ENCODE peak calls at places on chromosome 20, in five cellular contexts. B, H, R, A and C are unnamed samples.

GRCh38 chr20:15267935-15268334 is 930.5 kb upstream of the FLRT3 start:
- DNase-seq in R (no peak), H (no peak), B (no peak), A (no peak), C (no peak)

GRCh38 chr20:41499961-41500725 is 118.0 kb downstream of the CHD6 start:
- DNase-seq in B (no peak), R (no peak), H (no peak), A (no peak), C (no peak)

GRCh38 chr20:7136886-7137285 is 369.4 kb downstream of the BMP2 start:
- DNase-seq in H (no peak), B (no peak), R (no peak), A (no peak), C (no peak)

GRCh38 chr20:18020931-18021330 is 36.8 kb downstream of the OVOL2 start:
- DNase-seq in A (no peak), R (no peak), B (no peak), H (no peak), C (no peak)

GRCh38 chr20:1420066-1420465 is 27.2 kb upstream of the FKBP1A start:
- DNase-seq in H (no peak), B (no peak), R (no peak), A (no peak), C (no peak)

GRCh38 chr20:45545754-45546453 is 1.3 kb downstream of the EPPIN start:
- DNase-seq in B (no peak), A (peak), R (peak), H (no peak), C (no peak)

GRCh38 chr20:33909331-33909921 is 84.3 kb upstream of the RALY start:
- DNase-seq in R (no peak), H (no peak), A (no peak), B (peak), C (no peak)

GRCh38 chr20:53927990-53928389 is 142.4 kb downstream of the BCAS1 start:
- DNase-seq in B (no peak), A (no peak), H (no peak), R (no peak), C (no peak)

GRCh38 chr20:32520927-32521203 is 64.3 kb downstream of the NOL4L start:
- DNase-seq in H (no peak), R (no peak), B (no peak), A (no peak), C (no peak)

GRCh38 chr20:53303361-53303760 is 290.3 kb downstream of the ZNF217 start:
- DNase-seq in R (no peak), A (no peak), H (no peak), B (no peak), C (no peak)

GRCh38 chr20:2430538-2430937 is 40.1 kb downstream of the SNRPB start:
- DNase-seq in R (no peak), B (no peak), A (no peak), H (no peak), C (no peak)

GRCh38 chr20:52103911-52104545 is 87.6 kb downstream of the ZFP64 start:
- DNase-seq in H (no peak), A (no peak), R (no peak), B (no peak), C (peak)

GRCh38 chr20:4828830-4829493 is 107.3 kb downstream of the PRND start:
- DNase-seq in B (no peak), R (no peak), H (no peak), A (no peak), C (no peak)

GRCh38 chr20:59940129-59940955 is at the start of the genes FAM217B and PPP1R3D:
- DNase-seq in A (peak), R (peak), H (peak), B (peak), C (peak)

GRCh38 chr20:34017610-34018009 is 23.9 kb downstream of the RALY start:
- DNase-seq in R (no peak), B (no peak), H (no peak), A (no peak), C (no peak)

GRCh38 chr20:40339661-40340449 is 349.2 kb downstream of the MAFB start:
- DNase-seq in A (no peak), B (no peak), R (no peak), H (no peak), C (no peak)

DNA sequence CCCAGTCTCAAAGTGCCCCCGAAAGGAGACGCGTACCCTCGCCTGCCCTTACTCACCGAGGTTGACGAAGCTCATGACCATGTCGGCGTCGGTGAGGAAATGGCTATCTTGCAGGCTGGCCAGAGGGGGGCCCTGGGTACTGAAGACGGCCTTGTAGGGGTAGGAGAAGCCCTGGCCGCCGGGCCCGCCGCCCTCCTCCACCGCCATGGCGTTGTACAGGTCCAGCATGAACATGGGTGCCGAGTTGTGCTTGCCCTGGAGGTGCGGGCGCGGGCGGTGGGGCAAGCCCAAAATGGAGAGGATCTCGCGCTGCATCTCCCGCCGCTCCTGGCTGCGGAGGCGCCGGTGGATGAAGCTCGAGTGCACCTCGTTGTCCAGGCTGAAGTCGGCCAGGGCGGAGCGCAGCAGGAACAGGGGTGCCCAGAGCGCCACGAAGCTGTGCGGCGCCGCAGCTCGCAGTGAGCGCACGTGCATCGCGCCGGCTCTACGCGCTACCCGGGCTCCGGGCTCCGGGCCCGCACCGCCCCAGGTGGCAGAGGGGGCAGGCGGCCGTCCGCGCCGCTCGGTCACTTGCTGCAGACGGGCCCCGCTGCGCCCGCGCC is 691 bp downstream of the BMP7 start:
- DNase-seq in R (peak), H (no peak), B (no peak), A (no peak), C (no peak)
- H3K4me3 ChIP-seq in R (peak), H (no peak), B (peak), A (peak), C (no peak)

GRCh38 chr20:47770931-47771330 is 14.3 kb downstream of the SULF2 start:
- DNase-seq in A (no peak), H (no peak), B (no peak), R (no peak), C (no peak)

GRCh38 chr20:47774081-47774777 is 11.1 kb downstream of the SULF2 start:
- DNase-seq in B (peak), H (no peak), A (no peak), R (no peak), C (no peak)

GRCh38 chr20:47775039-47775438 is 10.2 kb downstream of the SULF2 start:
- DNase-seq in A (no peak), R (no peak), B (no peak), H (no peak), C (no peak)

GRCh38 chr20:47776639-47777038 is 8.6 kb downstream of the SULF2 start:
- DNase-seq in H (no peak), R (no peak), B (no peak), A (no peak), C (no peak)

GRCh38 chr20:47773381-47773786 is 11.9 kb downstream of the SULF2 start:
- DNase-seq in R (no peak), B (peak), A (no peak), H (no peak), C (no peak)
- H3K27ac ChIP-seq in R (no peak), B (peak), A (peak), H (no peak), C (no peak)

DNA sequence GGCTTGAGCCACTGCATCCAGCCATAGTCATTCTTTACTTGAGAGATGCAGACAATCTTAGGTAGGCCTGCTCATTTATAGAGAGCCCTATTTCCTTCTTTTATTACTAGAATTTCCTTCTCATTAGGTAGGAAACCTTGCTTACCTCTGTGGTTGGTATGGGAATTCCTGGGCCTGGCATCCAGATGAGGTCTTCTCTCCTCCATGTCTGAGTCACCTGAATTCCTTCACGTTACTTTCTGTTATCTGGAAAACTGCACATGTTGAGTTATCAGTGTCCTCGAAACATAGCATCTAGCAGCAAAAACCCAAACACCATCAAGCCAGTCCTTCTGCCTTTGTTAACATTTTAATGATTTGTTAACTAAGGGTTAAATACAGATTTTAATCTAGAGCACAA is 2.2 kb downstream of the ZNFX1 start:
- DNase-seq in A (no peak), R (no peak), B (no peak), H (no peak), C (no peak)
- H3K4me3 ChIP-seq in A (no peak), R (peak), B (peak), H (peak), C (no peak)

DNA sequence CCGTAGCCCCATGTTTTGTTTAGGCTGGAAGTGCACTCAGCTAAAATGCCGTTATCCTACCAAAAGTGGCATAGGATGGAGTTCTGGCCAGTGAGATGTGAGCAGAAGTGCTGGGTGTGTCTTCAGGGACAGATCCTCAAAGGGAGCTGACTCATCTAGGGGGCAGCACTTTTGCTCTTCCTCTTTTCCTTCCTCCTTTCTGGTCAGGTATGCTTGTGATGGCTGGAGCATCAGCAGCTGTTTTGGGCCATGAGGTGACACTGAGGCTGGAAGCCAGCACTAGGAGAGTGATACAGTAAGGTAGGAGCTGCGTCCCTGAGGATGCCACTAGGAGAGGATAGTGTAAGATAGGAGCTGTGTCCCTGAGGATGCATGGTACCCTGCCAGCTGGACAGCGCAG is 4.6 kb upstream of the OSBPL2 start:
- DNase-seq in A (no peak), B (no peak), R (no peak), H (no peak), C (no peak)
- H3K27ac ChIP-seq in A (no peak), B (no peak), R (no peak), H (no peak), C (no peak)

GRCh38 chr20:19935842-19936241 is 81.3 kb upstream of the NAA20 start:
- DNase-seq in A (no peak), R (no peak), H (no peak), B (peak), C (no peak)

GRCh38 chr20:19938421-19938787 is 78.8 kb upstream of the NAA20 start:
- DNase-seq in H (no peak), R (no peak), A (no peak), B (no peak), C (no peak)

GRCh38 chr20:19936801-19937583 is 80.2 kb upstream of the NAA20 start:
- DNase-seq in A (no peak), B (no peak), H (no peak), R (no peak), C (peak)

GRCh38 chr20:19934792-19935491 is 82.2 kb upstream of the NAA20 start:
- DNase-seq in H (no peak), R (no peak), A (no peak), B (peak), C (no peak)

DNA sequence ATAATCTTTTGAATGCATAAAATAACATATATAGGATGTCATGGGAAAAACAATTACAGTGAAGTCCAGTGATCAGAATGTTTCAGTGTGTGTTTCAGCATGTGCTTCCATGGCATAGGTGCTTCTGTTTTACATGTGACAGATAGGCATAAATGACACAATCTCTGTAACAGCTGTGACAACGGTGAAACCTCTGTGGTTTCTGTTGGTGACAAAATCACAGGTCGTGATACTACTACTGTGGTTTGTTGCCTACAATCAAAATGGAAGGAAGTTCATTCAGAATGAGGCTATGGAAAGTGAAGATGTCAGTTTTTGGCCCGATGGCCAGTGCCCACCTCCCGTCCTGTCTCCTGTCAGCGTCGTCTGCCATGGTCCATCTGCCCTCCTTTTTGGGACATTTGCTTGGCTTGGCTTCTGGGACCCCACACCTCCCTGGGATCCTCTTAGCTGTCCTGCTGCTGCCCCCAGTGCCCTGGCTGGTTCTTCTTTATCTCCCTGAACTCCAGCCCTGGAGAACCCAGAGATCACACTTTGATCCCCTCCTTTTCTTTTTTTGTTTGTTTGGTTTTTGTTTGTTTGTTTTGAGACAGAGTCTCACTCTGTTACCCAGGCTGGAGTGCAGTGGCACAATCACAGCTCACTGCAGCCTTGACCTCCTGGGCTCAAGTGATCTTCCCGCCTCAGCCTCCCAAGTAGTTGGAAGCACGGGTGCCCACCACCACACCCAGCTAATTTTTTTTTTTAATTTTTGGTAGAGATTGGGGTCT is 79.3 kb upstream of the NAA20 start:
- DNase-seq in B (no peak), A (no peak), H (no peak), R (no peak), C (peak)
- H3K4me3 ChIP-seq in B (no peak), A (no peak), H (peak), R (no peak), C (no peak)

DNA sequence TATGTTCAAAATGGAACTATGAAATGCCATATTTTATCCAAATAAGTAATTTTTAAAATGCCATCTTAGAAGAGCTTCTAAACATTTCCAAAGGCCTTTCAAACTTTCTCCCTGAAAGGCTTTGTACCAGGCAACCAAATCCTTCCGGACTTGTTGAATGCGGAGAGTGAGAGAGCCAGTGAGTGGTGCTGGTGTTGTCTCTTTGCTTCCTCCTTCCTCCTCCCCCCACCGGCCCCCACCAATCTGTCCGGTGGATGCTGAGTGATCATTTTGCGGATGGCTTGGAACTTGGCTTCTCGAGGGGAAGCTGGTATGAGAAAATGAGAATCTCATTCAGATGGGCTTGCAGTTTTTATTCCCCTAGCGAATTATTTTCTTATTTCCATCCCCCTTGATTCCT is 97.3 kb downstream of the ANKRD60 start:
- DNase-seq in R (no peak), H (no peak), A (peak), B (no peak), C (no peak)
- H3K27ac ChIP-seq in R (no peak), H (no peak), A (no peak), B (no peak), C (no peak)

DNA sequence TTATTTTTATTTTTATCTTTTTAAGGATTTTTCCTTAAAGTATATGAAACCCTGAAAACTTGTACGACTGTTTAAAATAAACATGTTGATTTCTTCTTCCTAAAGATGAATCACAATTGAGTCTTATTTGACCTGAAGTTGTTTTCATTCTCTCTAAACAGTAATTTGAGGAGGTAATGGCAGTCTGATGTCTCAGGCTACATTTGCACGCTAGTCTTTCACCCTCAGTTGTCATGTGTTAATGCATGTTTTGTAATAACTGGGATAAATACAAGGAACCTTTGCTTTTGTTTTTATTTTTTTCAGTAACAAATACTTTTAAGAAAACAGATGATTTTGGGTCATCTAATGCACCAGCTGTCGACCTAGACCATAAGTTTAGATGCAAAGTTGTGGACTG is 55.2 kb downstream of the SCAND1 start:
- DNase-seq in A (no peak), B (no peak), R (no peak), H (no peak), C (no peak)
- H3K4me3 ChIP-seq in A (no peak), B (no peak), R (no peak), H (no peak), C (no peak)

GRCh38 chr20:42734660-42735368 is 454.9 kb downstream of the PTPRT start:
- DNase-seq in H (no peak), A (no peak), B (no peak), R (no peak), C (no peak)
- H3K27ac ChIP-seq in H (no peak), A (no peak), B (no peak), R (no peak), C (no peak)

DNA sequence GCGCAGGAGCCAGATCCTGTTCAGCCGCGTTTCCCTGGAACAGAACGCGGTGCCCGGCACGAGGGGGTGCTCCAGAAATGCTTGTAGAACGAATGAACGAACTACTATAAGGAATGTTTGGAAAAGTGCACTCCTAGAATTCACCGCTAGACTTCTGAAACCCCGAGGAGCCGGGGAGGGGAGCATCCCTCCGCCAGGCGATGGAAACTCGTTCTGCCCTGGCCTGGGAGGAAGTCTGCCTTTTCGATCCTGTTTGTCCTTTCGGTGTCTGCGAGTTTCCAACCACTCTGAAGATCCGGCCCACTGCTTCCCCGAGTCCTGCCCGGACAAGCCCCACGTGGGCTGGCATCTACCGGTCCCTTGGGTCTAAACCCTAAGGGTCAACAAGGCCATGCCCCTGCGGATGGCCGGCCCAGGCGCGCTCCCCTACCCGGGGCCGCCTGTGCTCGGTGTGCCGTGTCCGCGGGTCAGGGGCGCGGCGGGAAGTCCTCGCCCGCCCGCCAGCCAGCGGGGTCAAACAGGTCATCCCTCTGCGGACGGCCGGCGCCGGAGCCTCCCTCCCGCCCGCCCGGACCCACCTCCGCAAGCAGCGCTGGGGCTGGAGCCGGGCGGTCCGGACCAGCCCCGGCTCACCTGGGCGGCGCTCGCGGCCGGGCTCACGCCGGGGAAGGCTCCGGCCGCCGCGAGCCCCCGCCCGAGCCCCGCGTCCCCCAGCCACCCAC is 521 bp downstream of the SULF2 start:
- DNase-seq in B (no peak), R (no peak), H (no peak), A (no peak), C (no peak)
- H3K4me3 ChIP-seq in B (peak), R (no peak), H (no peak), A (peak), C (no peak)